ENCODE peak calls at places on chromosome 19, in four cellular contexts. B is tibial nerve, J is transverse colon, M is neural progenitor cell. L is an unnamed sample. For H3K4me1, the result is how much of the 10 kb centered on the place peaks cover.

GRCh38 chr19:15534957-15535864 is 26.9 kb downstream of the CYP4F22 start:
- DNase-seq in B (no peak), J (no peak), M (no peak), L (no peak)

GRCh38 chr19:6778386-6778785 is 5.9 kb downstream of the VAV1 start:
- DNase-seq in B (no peak), J (no peak), M (no peak), L (no peak)

GRCh38 chr19:56367829-56368711 is 25.3 kb downstream of the ZNF582 start:
- DNase-seq in B (peak), J (peak), M (peak), L (peak)

GRCh38 chr19:37565370-37565669 is 29.3 kb downstream of the ZNF571 start:
- DNase-seq in B (no peak), J (no peak), M (no peak), L (no peak)

GRCh38 chr19:15021286-15022007 is 27.8 kb upstream of the CASP14 start:
- DNase-seq in B (no peak), J (no peak), M (no peak), L (no peak)

GRCh38 chr19:32357720-32358119 is 12.3 kb downstream of the ZNF507 start:
- DNase-seq in B (no peak), J (no peak), M (no peak), L (no peak)

GRCh38 chr19:58170860-58171259 is 12.0 kb upstream of the ZNF274 start:
- DNase-seq in B (no peak), J (no peak), M (no peak), L (no peak)

GRCh38 chr19:19120308-19121156 is 17.7 kb downstream of the TMEM161A start:
- DNase-seq in B (peak), J (peak), M (peak), L (no peak)

GRCh38 chr19:12782174-12782423 is 6.7 kb upstream of the HOOK2 start:
- DNase-seq in B (peak), J (no peak), M (no peak), L (no peak)

GRCh38 chr19:54684537-54684936 is 21.8 kb downstream of the LILRB4 start:
- DNase-seq in B (no peak), J (no peak), M (peak), L (no peak)

GRCh38 chr19:11018179-11018578 is 57.3 kb downstream of the SMARCA4 start:
- DNase-seq in B (no peak), J (peak), M (no peak), L (no peak)

GRCh38 chr19:35253316-35254286 is 4.8 kb downstream of the LSR start:
- DNase-seq in B (no peak), J (no peak), M (no peak), L (no peak)

GRCh38 chr19:46451352-46451751 is 20.0 kb downstream of the PNMA8A start:
- DNase-seq in B (no peak), J (no peak), M (no peak), L (no peak)

GRCh38 chr19:52600639-52601024 is 30.5 kb downstream of the ZNF701 start:
- DNase-seq in B (no peak), J (peak), M (no peak), L (peak)

GRCh38 chr19:54850930-54851329 is 687 bp downstream of the KIR3DL2 start:
- DNase-seq in B (no peak), J (no peak), M (no peak), L (no peak)

GRCh38 chr19:7883796-7884570 is 4.3 kb upstream of the LRRC8E start:
- DNase-seq in B (no peak), J (no peak), M (no peak), L (no peak)

GRCh38 chr19:7885818-7886217 is 2.5 kb upstream of the LRRC8E start:
- DNase-seq in B (no peak), J (no peak), M (no peak), L (no peak)

GRCh38 chr19:7888145-7888825 is at the start of gene LRRC8E:
- DNase-seq in B (no peak), J (peak), M (peak), L (peak)

GRCh38 chr19:7888826-7889217 is 512 bp downstream of the LRRC8E start:
- DNase-seq in B (no peak), J (peak), M (no peak), L (no peak)

DNA sequence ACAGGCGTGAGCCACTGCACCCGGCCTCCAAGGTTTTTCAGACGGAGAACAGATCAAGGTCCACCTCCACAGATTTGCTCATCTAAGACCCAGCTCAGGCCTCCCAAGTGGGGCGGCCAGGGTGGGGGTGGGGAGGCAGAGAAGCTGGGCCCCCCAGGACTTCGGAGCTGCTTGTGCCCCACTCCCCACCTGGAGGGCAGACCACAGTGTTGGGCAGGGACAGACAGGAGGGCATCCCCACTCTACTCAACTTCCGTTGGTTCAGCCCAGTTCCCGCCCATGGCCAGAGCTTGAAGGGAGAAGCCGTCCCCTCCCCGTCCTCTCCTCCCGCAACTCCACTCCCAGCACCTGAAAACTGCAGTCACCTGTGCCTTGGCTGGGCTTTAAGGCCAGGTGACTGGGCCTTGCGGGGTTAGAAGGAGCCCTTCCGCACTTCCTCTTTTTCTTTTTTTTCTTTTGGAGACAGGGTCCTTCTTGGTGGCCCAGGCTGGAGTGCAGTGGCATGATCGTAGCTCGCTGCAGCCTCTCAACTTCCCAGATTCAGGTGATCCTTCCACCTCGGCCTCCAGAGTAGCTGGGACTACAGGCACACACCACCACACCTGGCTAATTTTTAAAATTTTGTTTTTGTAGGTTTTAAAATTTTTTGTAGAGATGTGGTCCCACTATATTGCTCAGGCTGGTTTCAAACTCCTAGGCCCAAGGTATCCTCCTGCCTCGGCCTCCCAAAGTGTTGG is 734 bp upstream of the LRRC8E start:
- DNase-seq in B (no peak), J (peak), M (no peak), L (no peak)
- H3K4me3 ChIP-seq in B (no peak), J (no peak), M (no peak), L (peak)

DNA sequence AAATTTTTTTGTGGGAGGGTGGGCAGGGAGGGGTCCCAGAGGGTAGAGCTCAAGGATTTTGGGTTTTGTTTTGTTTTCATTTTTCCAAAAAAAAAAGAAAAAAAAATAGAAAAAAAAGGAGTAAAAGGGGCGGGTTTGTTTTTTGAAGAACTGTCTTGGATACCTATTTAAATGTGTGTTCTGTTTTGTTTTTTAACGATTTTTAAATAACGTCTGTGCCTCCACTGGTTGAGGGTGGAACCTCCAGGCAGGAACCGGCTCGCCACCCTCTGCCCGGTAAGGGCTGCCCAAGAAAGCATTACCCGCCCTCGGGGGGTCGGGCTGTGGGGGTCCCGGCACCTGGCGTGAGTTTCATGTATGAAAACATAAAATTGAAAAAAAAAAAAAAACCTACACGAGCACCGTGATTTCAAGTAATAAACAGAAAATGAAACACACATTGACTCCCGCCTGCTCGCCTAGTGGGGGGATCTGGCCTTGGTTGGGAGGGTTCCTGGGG is 10.4 kb downstream of the MIDN start:
- DNase-seq in B (no peak), J (no peak), M (no peak), L (no peak)
- H3K4me1 ChIP-seq in B (half or more), J (half or more), M (under half), L (half or more)

DNA sequence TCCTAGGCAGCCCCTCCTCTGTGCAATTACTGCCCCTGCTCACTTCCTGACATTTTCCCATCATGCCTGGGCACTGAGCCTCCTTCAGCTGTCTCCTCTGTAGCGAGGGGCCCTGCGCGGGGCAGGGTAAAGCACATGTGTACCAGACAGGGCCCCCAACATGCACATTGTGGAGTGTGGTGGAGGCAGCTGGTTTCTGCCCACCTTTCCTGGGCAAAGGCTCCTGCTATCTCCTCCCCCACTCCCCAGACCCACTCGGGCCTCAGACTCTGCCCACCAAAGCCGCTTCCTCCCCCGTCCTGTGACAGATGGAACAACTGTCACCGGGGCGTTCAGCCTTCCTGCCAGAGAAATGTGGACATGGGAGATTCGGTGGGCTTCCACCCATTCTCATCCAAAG is 2.9 kb upstream of the KPTN start:
- DNase-seq in B (no peak), J (no peak), M (no peak), L (no peak)
- H3K27ac ChIP-seq in B (no peak), J (no peak), M (no peak), L (no peak)

GRCh38 chr19:49513746-49514118 is 1.3 kb downstream of the FCGRT start:
- DNase-seq in B (no peak), J (no peak), M (no peak), L (no peak)
- H3K4me3 ChIP-seq in B (peak), J (peak), M (peak), L (peak)

GRCh38 chr19:16795731-16796130 is 33.5 kb upstream of the SIN3B start:
- DNase-seq in B (no peak), J (no peak), M (no peak), L (no peak)
- H3K4me1 ChIP-seq in B (under half), J (under half), M (under half), L (under half)

GRCh38 chr19:38724380-38724854 is 19.9 kb downstream of the CAPN12 start:
- DNase-seq in B (no peak), J (no peak), M (no peak), L (no peak)
- H3K27ac ChIP-seq in B (peak), J (peak), M (no peak), L (no peak)

GRCh38 chr19:40284251-40284500 is 969 bp downstream of the AKT2 start:
- DNase-seq in B (no peak), J (no peak), M (no peak), L (no peak)

GRCh38 chr19:40283414-40284250 is 1.5 kb downstream of the AKT2 start:
- DNase-seq in B (no peak), J (no peak), M (no peak), L (peak)

GRCh38 chr19:40281381-40282208 is 3.5 kb downstream of the AKT2 start:
- DNase-seq in B (no peak), J (no peak), M (no peak), L (peak)

GRCh38 chr19:40282209-40282580 is 3.0 kb downstream of the AKT2 start:
- DNase-seq in B (no peak), J (no peak), M (no peak), L (no peak)

DNA sequence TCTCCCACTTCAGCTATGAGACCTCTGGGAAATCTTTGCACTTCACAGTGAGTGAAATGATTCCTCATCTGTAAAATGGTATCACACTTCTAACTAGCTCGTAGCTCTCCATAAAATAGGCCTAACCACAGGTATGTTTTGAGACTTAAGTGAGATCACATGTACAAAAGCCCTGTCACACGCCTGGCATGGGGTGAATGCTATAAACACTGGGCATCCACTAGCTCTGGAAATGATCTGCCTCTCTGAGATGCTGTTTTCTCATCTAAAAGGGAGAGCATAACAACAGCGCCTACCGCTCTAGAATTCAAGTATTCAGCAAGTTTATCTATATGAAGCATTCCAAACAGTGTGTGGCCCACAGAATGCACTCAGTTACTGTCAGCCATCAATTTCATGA is 2.2 kb downstream of the AKT2 start:
- DNase-seq in B (no peak), J (no peak), M (no peak), L (no peak)
- H3K4me3 ChIP-seq in B (no peak), J (no peak), M (no peak), L (no peak)

GRCh38 chr19:42202290-42202867 is 15.1 kb downstream of the DEDD2 start:
- DNase-seq in B (no peak), J (no peak), M (no peak), L (no peak)
- H3K4me1 ChIP-seq in B (under half), J (under half), M (under half), L (half or more)

GRCh38 chr19:4977299-4978174 is 8.6 kb downstream of the KDM4B start:
- DNase-seq in B (peak), J (peak), M (no peak), L (no peak)
- H3K27ac ChIP-seq in B (peak), J (peak), M (no peak), L (peak)

L was measured in lower lobe of right lung.